ENCODE peak calls at places on chromosomes 13 and 19, in seven cellular contexts. U is nephron progenitor cell; N is CD8-positive, alpha-beta memory T cell; M is GM23338; F is NCI-H446; W is stimulated activated CD8-positive, alpha-beta memory T cell treated with anti-CD3 and anti-CD28 coated beads, Interleukin-15, amount 100 ng/mL, for 24 hours; Q is stimulated activated CD4-positive, alpha-beta T cell treated with anti-CD3 and anti-CD28 coated beads, Interleukin-15, amount 100 ng/mL, for 1 hour. Z is an unnamed sample.

GRCh38 chr13:106183410-106184128 is 351.9 kb downstream of the EFNB2 start:
- DNase-seq in U (peak), N (no peak), M (no peak), F (no peak), W (no peak), Q (no peak), Z (no peak)

GRCh38 chr19:15200575-15201364 is at the start of gene NOTCH3:
- DNase-seq in U (peak), N (no peak), M (peak), F (no peak), W (no peak), Q (no peak), Z (no peak)

GRCh38 chr19:48874309-48875135 is 2.3 kb downstream of the PPP1R15A start:
- DNase-seq in U (no peak), N (peak), M (no peak), F (no peak), W (no peak), Q (no peak), Z (peak)

GRCh38 chr13:109145631-109146030 is 516.2 kb downstream of the MYO16 start:
- DNase-seq in U (peak), N (no peak), M (peak), F (no peak), W (no peak), Q (no peak), Z (peak)

GRCh38 chr13:101977475-101977874 is 424.4 kb downstream of the FGF14 start:
- DNase-seq in U (no peak), N (no peak), M (no peak), F (peak), W (no peak), Q (no peak), Z (no peak)

GRCh38 chr19:43743059-43743458 is 11.7 kb downstream of the SMG9 start:
- DNase-seq in U (no peak), N (no peak), M (no peak), F (no peak), W (no peak), Q (no peak), Z (no peak)

GRCh38 chr19:3451451-3451866 is 28.9 kb downstream of the SMIM24 start:
- DNase-seq in U (no peak), N (no peak), M (no peak), F (no peak), W (no peak), Q (no peak), Z (peak)

GRCh38 chr13:95411641-95412040 is 110.4 kb upstream of the ABCC4 start:
- DNase-seq in U (no peak), N (no peak), M (no peak), F (no peak), W (no peak), Q (no peak), Z (no peak)

GRCh38 chr13:97018029-97018819 is 23.9 kb upstream of the OXGR1 start:
- DNase-seq in U (peak), N (peak), M (peak), F (peak), W (no peak), Q (no peak), Z (peak)